ENCODE peak calls at places on chromosome 20, in seven cellular contexts. P is K562, G is SK-N-SH, V is HepG2, Z is HCT116, U is H1, K is GM12878. M is an unnamed sample.

GRCh38 chr20:11108102-11108842 is 434.5 kb upstream of the JAG1 start:
- DNase-seq in P (no peak), G (no peak), V (no peak), Z (no peak), U (no peak), K (no peak), M (peak; percentile 2)

GRCh38 chr20:3749689-3750639 is 17.5 kb downstream of the HSPA12B start:
- DNase-seq in P (peak; percentile 65), G (peak; percentile 98), V (peak; percentile 56), Z (no peak), U (peak; percentile 94), K (no peak), M (no peak)

GRCh38 chr20:58673119-58673518 is 19.5 kb upstream of the NPEPL1 start:
- DNase-seq in P (no peak), G (no peak), V (no peak), Z (no peak), U (no peak), K (no peak), M (no peak)

GRCh38 chr20:29325304-29325640 is 1932.2 kb upstream of the DEFB115 start:
- DNase-seq in P (no peak), G (no peak), V (no peak), Z (no peak), U (no peak), K (no peak), M (no peak)

GRCh38 chr20:18388860-18389259 is 78.0 kb downstream of the DZANK1 start:
- DNase-seq in P (no peak), G (no peak), V (peak; percentile 95), Z (peak; percentile 7), U (no peak), K (no peak), M (no peak)

GRCh38 chr20:33278700-33279099 is 4.3 kb upstream of the BPIFB1 start:
- DNase-seq in P (no peak), G (no peak), V (no peak), Z (no peak), U (no peak), K (no peak), M (no peak)

GRCh38 chr20:19338960-19339359 is 126.5 kb downstream of the SLC24A3 start:
- DNase-seq in P (no peak), G (no peak), V (no peak), Z (no peak), U (no peak), K (no peak), M (no peak)

GRCh38 chr20:36827541-36828279 is 48.2 kb upstream of the TLDC2 start:
- DNase-seq in P (no peak), G (no peak), V (no peak), Z (no peak), U (no peak), K (peak; percentile 74), M (peak; percentile 42)

GRCh38 chr20:51092238-51092822 is 69.4 kb upstream of the KCNG1 start:
- DNase-seq in P (no peak), G (no peak), V (no peak), Z (no peak), U (no peak), K (no peak), M (no peak)

GRCh38 chr20:44837949-44838348 is 27.6 kb upstream of the RIMS4 start:
- DNase-seq in P (no peak), G (no peak), V (no peak), Z (no peak), U (no peak), K (no peak), M (no peak)

GRCh38 chr20:61810709-61811565 is 254.7 kb downstream of the TAF4 start:
- DNase-seq in P (no peak), G (no peak), V (no peak), Z (no peak), U (no peak), K (no peak), M (no peak)

GRCh38 chr20:45336530-45337366 is 11.5 kb downstream of the SDC4 start:
- DNase-seq in P (no peak), G (no peak), V (peak; percentile 88), Z (no peak), U (no peak), K (no peak), M (no peak)

GRCh38 chr20:52003976-52004375 is 187.6 kb downstream of the ZFP64 start:
- DNase-seq in P (no peak), G (no peak), V (no peak), Z (no peak), U (no peak), K (no peak), M (no peak)

GRCh38 chr20:39897781-39898466 is 791.1 kb downstream of the MAFB start:
- DNase-seq in P (no peak), G (no peak), V (no peak), Z (no peak), U (no peak), K (no peak), M (no peak)

DNA sequence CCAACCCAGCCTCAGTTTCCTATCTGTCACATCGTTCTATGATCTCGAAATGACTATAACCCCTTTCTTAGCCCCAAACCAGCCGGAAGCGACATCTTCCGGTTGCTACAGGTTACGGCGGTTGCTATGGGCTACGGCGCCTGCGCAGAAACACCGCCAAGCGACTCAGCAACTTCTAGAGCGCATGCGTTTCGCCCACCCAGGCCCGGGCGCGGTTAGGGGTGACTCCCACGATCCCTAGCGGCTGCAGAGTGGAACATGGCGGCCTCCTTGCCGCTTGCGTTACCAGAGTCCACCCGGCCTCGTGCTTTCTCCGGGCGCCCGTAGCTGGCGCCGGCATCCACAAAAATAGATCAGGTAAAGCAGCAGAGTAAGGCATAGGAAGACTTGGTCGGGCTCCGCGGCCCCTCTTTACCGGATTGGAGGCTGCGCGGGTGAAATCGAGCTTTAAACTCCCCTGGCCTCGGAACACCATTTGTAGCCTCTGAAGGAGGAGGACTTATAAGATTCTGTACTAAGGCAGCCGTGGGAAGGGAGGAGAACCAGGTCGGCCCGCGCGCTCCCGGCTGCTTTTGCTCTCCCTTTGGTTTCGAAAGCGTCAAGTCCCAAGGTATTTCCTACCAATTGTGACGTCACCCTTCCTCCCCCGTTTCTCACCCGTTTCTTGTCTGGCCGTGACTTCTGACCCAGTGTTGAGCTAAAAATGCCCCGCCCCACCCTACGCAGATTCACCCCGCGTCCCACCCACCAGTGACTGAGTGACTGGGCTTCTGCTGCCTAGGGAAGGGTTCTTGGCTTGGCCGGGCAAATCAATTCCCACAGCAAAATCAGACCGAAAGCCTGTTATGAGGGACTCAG is 3.5 kb downstream of the SDCBP2 start:
- DNase-seq in P (peak; percentile 97), G (peak; percentile 98), V (peak; percentile 97), Z (peak; percentile 88), U (peak; percentile 97), K (peak; percentile 88), M (peak; percentile 98)
- TF ChIP-seq JUND in P (peak; percentile 93), G (no peak), V (no peak), Z (no peak), U (peak; percentile 85), K (peak; percentile 60), M (no peak)

GRCh38 chr20:6611911-6612614 is 155.4 kb upstream of the BMP2 start:
- DNase-seq in P (no peak), G (no peak), V (peak; percentile 21), Z (no peak), U (no peak), K (no peak), M (no peak)
- TF ChIP-seq JUND in P (no peak), G (no peak), V (no peak), Z (no peak), U (no peak), K (no peak), M (no peak)

GRCh38 chr20:49866051-49866450 is 49.3 kb downstream of the SPATA2 start:
- DNase-seq in P (no peak), G (no peak), V (no peak), Z (no peak), U (no peak), K (peak; percentile 60), M (no peak)
- TF ChIP-seq JUND in P (no peak), G (no peak), V (no peak), Z (no peak), U (no peak), K (no peak), M (no peak)

GRCh38 chr20:59902470-59902869 is 31.0 kb downstream of the SYCP2 start:
- DNase-seq in P (no peak), G (no peak), V (no peak), Z (no peak), U (no peak), K (no peak), M (no peak)

GRCh38 chr20:59908855-59909254 is 24.6 kb downstream of the SYCP2 start:
- DNase-seq in P (no peak), G (no peak), V (no peak), Z (no peak), U (no peak), K (no peak), M (no peak)

GRCh38 chr20:59903631-59904030 is 29.8 kb downstream of the SYCP2 start:
- DNase-seq in P (no peak), G (no peak), V (no peak), Z (no peak), U (no peak), K (no peak), M (no peak)
- TF ChIP-seq JUND in P (no peak), G (no peak), V (no peak), Z (no peak), U (no peak), K (no peak), M (no peak)

GRCh38 chr20:23047001-23047737 is 2.3 kb downstream of the THBD start:
- DNase-seq in P (no peak), G (no peak), V (no peak), Z (no peak), U (no peak), K (no peak), M (no peak)
- TF ChIP-seq JUND in P (no peak), G (no peak), V (no peak), Z (no peak), U (no peak), K (no peak), M (no peak)

DNA sequence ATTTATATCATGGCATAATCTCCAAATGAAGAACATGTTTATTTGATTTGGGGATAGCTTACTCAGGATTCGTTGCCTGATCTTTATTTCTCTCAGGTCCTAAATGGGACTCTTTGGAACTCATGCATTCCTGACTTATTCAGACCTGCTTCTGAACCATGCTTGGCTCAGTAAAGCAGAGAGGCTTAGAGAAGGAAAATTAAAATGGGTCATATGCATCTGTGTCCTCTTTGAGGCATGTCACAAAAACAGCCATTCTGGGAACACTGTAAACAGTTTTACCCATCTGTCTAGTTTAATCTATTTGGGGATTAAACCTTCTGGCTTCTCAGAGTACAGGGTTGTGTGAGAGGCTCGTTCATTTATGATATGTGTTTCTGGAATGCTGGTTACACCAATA is 1017.3 kb downstream of the KIF16B start:
- DNase-seq in P (no peak), G (peak; percentile 25), V (no peak), Z (no peak), U (no peak), K (no peak), M (no peak)
- TF ChIP-seq JUND in P (no peak), G (no peak), V (no peak), Z (no peak), U (no peak), K (no peak), M (no peak)